ENCODE peak calls at places on chromosomes 16 and 17, in eight cellular contexts. G is Daoy; N is GM23338; E is cardiac muscle cell; M is stimulated activated CD8-positive, alpha-beta memory T cell treated with anti-CD3 and anti-CD28 coated beads, Interleukin-2, amount 100 ng/mL, for 48 hours; U is ACHN; Y is adrenal gland; I is ELF-1. X is an unnamed sample.

GRCh38 chr17:60154616-60155426 is 5.0 kb downstream of the CA4 start:
- DNase-seq in G (peak), U (no peak), E (no peak), M (no peak), Y (no peak), I (no peak), N (peak), X (no peak)

GRCh38 chr17:46984341-46984740 is 5.3 kb upstream of the RPRML start:
- DNase-seq in N (no peak), E (no peak), G (no peak), Y (no peak), M (no peak), I (no peak), U (no peak), X (no peak)

GRCh38 chr16:87278191-87279093 is 38.8 kb downstream of the C16orf95 start:
- DNase-seq in M (peak), Y (peak), I (peak), G (peak), U (peak), E (peak), N (peak), X (peak)

GRCh38 chr17:57943140-57943539 is 12.1 kb downstream of the CUEDC1 start:
- DNase-seq in I (no peak), N (no peak), Y (peak), U (no peak), G (no peak), M (no peak), E (no peak), X (no peak)

GRCh38 chr17:9645858-9646555 is 690 bp downstream of the USP43 start:
- DNase-seq in Y (peak), U (peak), I (peak), E (peak), N (peak), G (peak), M (peak), X (no peak)

GRCh38 chr16:53664724-53665345 is 38.8 kb downstream of the RPGRIP1L start:
- DNase-seq in E (peak), G (peak), M (peak), U (no peak), Y (no peak), N (no peak), I (no peak), X (no peak)

GRCh38 chr16:67055712-67056487 is 27.0 kb downstream of the CBFB start:
- DNase-seq in U (peak), N (no peak), G (peak), M (no peak), I (no peak), E (no peak), Y (no peak), X (no peak)

GRCh38 chr17:27544350-27545131 is 86.4 kb upstream of the LGALS9 start:
- DNase-seq in E (no peak), Y (no peak), M (peak), N (no peak), U (no peak), I (no peak), G (peak), X (no peak)

GRCh38 chr16:25729188-25729587 is 37.4 kb downstream of the HS3ST4 start:
- DNase-seq in M (no peak), E (no peak), I (no peak), Y (no peak), U (no peak), N (no peak), G (no peak), X (no peak)

GRCh38 chr16:86924537-86924936 is 346.2 kb downstream of the FOXL1 start:
- DNase-seq in M (no peak), N (no peak), I (no peak), U (no peak), E (no peak), G (peak), Y (no peak), X (no peak)

GRCh38 chr16:87506423-87507350 is 13.9 kb upstream of the ZCCHC14 start:
- DNase-seq in E (no peak), N (no peak), I (no peak), M (no peak), Y (no peak), U (no peak), G (no peak), X (no peak)

GRCh38 chr17:32266389-32267269 is 997 bp downstream of the RHBDL3 start:
- DNase-seq in M (no peak), G (no peak), E (peak), U (no peak), I (peak), Y (no peak), N (peak), X (no peak)

GRCh38 chr17:77427471-77427991 is 286.8 kb downstream of the SEC14L1 start:
- DNase-seq in I (peak), E (no peak), Y (peak), U (peak), M (no peak), G (peak), N (no peak), X (no peak)

GRCh38 chr16:89119161-89119621 is 25.5 kb downstream of the ACSF3 start:
- DNase-seq in U (no peak), E (no peak), I (no peak), G (no peak), M (no peak), Y (no peak), N (no peak), X (no peak)

GRCh38 chr16:27230562-27230991 is 27.3 kb downstream of the KDM8 start:
- DNase-seq in I (no peak), G (no peak), E (peak), N (peak), M (peak), U (no peak), Y (no peak), X (no peak)

GRCh38 chr17:51325471-51325870 is 65.1 kb downstream of the UTP18 start:
- DNase-seq in U (no peak), N (no peak), G (no peak), E (no peak), Y (no peak), M (no peak), I (no peak), X (no peak)

GRCh38 chr16:80540516-80541305 is at the start of gene DYNLRB2:
- DNase-seq in Y (peak), G (peak), M (peak), N (peak), I (peak), E (peak), U (peak), X (peak)

GRCh38 chr17:32239457-32239856 is 26.2 kb upstream of the RHBDL3 start:
- DNase-seq in I (no peak), M (no peak), G (no peak), N (no peak), U (no peak), Y (peak), E (no peak), X (no peak)

GRCh38 chr17:65564793-65565192 is 3.3 kb upstream of the AXIN2 start:
- DNase-seq in N (no peak), M (no peak), Y (peak), I (no peak), U (no peak), E (peak), G (no peak), X (peak)

GRCh38 chr17:69093279-69093789 is 32.6 kb upstream of the ABCA9 start:
- DNase-seq in E (no peak), Y (no peak), N (no peak), M (no peak), I (no peak), U (no peak), G (no peak), X (no peak)

GRCh38 chr17:28344435-28344901 is 8.9 kb downstream of the TNFAIP1 start:
- DNase-seq in N (no peak), I (no peak), M (no peak), U (no peak), Y (no peak), G (no peak), E (no peak), X (no peak)